ENCODE peak calls at places on chromosome 6, in six cellular contexts. H is left ventricle myocardium inferior, U is colonic mucosa, F is body of pancreas, N is uterus, G is cardiac muscle cell. C is an unnamed sample.

GRCh38 chr6:71248306-71248705 is 40.3 kb upstream of the OGFRL1 start:
- DNase-seq in H (no peak), G (no peak), N (no peak), U (no peak), F (no peak), C (no peak)

GRCh38 chr6:140602843-140603242 is 1228.4 kb upstream of the CITED2 start:
- DNase-seq in N (no peak), U (no peak), G (no peak), H (no peak), F (no peak), C (no peak)

GRCh38 chr6:86969573-86969972 is 32.2 kb downstream of the HTR1E start:
- DNase-seq in F (no peak), N (no peak), H (no peak), G (no peak), U (no peak), C (no peak)

GRCh38 chr6:75094614-75095321 is 111.1 kb downstream of the COL12A1 start:
- DNase-seq in U (no peak), F (no peak), G (no peak), H (no peak), N (no peak), C (no peak)

GRCh38 chr6:31075528-31075927 is 36.8 kb downstream of the C6orf15 start:
- DNase-seq in H (no peak), F (no peak), U (no peak), N (no peak), G (no peak), C (no peak)

GRCh38 chr6:70673601-70674000 is 5.9 kb downstream of the SMAP1 start:
- DNase-seq in G (no peak), F (no peak), H (no peak), N (no peak), U (no peak), C (no peak)

GRCh38 chr6:68069921-68070709 is 565.0 kb upstream of the ADGRB3 start:
- DNase-seq in H (no peak), N (no peak), G (no peak), F (no peak), U (no peak), C (no peak)

GRCh38 chr6:13331516-13332348 is 3.4 kb upstream of the TBC1D7 start:
- DNase-seq in N (no peak), H (no peak), U (no peak), G (peak), F (no peak), C (no peak)

GRCh38 chr6:50831216-50831615 is 12.5 kb downstream of the TFAP2B start:
- DNase-seq in H (no peak), N (no peak), U (no peak), F (no peak), G (no peak), C (no peak)

GRCh38 chr6:49305010-49305409 is 158.0 kb downstream of the MMUT start:
- DNase-seq in N (no peak), U (no peak), F (no peak), G (no peak), H (no peak), C (no peak)

GRCh38 chr6:74677463-74677862 is 528.4 kb downstream of the COL12A1 start:
- DNase-seq in U (no peak), G (no peak), F (no peak), H (no peak), N (no peak), C (no peak)

GRCh38 chr6:123263981-123264380 is 267.9 kb downstream of the CLVS2 start:
- DNase-seq in U (no peak), F (no peak), N (no peak), H (no peak), G (no peak), C (no peak)

GRCh38 chr6:30231067-30231466 is 17.9 kb upstream of the TRIM26 start:
- DNase-seq in N (no peak), F (no peak), H (no peak), G (no peak), U (no peak), C (no peak)

GRCh38 chr6:3244003-3244831 is 14.5 kb upstream of the PSMG4 start:
- DNase-seq in H (no peak), G (no peak), F (no peak), U (no peak), N (no peak), C (no peak)

GRCh38 chr6:39075010-39075738 is 26.6 kb downstream of the GLP1R start:
- DNase-seq in G (no peak), N (no peak), U (no peak), F (no peak), H (no peak), C (peak)

GRCh38 chr6:28943557-28944411 is 20.0 kb upstream of the TRIM27 start:
- DNase-seq in H (peak), N (peak), F (peak), G (peak), U (peak), C (peak)

GRCh38 chr6:4812068-4812467 is 35.9 kb downstream of the CDYL start:
- DNase-seq in H (no peak), U (no peak), F (no peak), N (no peak), G (no peak), C (no peak)

GRCh38 chr6:5208039-5208438 is 52.7 kb downstream of the LYRM4 start:
- DNase-seq in N (peak), G (no peak), U (no peak), F (no peak), H (no peak), C (no peak)

GRCh38 chr6:45609141-45609638 is 231.5 kb upstream of the SUPT3H start:
- DNase-seq in F (no peak), H (no peak), G (no peak), U (no peak), N (no peak), C (no peak)
- H3K27ac ChIP-seq in F (no peak), H (no peak), G (no peak), U (no peak), N (no peak), C (no peak)

DNA sequence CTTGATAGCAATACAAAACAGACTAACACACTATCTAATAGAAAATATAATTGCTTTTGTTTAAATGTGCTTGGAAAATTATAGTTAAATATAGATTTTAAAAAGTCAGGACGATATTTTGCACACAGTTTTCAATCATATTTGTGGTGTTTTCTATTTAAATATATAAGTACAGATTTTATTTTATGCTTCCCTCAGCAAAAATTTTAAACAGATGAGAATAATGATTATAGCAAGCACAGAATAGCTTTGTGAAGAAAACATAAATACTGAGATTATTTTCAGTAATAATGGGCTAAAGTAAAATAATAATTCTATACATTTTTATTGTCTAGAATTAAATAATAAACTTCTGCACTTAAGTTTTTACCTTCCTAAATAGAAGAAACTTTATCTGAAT is 809.4 kb downstream of the PHF3 start:
- DNase-seq in G (no peak), N (no peak), F (no peak), U (no peak), H (no peak), C (no peak)
- H3K27ac ChIP-seq in G (no peak), N (no peak), F (no peak), U (no peak), H (no peak), C (no peak)

DNA sequence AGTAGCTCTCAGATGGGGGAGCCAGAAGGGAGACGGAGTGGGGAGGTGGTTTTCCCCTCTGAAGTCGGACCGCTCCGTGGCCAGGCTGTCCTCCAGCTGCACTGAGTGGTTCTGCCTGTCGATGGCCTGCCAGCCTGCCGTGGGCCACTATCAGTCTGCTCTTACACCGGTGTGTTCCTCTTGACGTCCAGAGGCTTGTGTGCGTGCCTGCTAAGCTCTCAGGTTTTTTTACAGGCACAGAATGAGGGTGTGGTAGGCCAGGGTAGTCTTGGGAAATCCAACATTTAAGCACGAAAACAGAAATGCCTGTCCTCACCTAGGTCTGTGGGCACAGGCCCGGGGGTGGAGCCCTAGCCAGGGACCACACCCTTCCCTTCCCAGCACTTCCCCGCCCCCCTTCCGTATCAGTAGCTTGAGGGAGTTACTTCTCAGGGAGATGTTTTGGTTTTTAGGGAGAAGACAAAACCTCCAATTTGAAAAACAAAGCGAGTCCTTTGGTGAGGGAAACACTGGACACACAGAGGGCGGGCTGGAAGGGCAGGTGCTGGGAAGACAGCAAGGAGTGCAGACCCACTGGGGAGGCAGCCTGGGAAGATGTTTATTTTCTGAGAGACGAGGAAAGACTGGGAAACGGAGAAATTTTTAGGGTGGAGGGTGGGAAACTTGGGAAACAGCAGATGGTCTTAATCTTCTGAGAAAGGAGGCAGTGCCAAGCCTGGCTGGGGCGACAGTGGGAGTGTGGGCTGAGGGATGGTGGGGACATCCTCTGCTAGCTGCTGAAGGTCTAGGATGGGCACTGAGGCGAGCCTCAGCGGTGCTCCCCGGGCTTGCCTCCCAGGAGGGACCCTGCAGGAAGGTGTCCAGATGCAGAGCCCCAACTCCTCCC is 106.5 kb downstream of the LY86 start:
- DNase-seq in N (peak), U (peak), H (peak), G (peak), F (no peak), C (peak)
- H3K27ac ChIP-seq in N (peak), U (peak), H (peak), G (no peak), F (no peak), C (peak)

GRCh38 chr6:11205721-11206120 is 26.7 kb downstream of the NEDD9 start:
- DNase-seq in G (peak), U (no peak), H (no peak), N (no peak), F (no peak), C (no peak)
- H3K27ac ChIP-seq in G (peak), U (no peak), H (peak), N (peak), F (peak), C (no peak)

DNA sequence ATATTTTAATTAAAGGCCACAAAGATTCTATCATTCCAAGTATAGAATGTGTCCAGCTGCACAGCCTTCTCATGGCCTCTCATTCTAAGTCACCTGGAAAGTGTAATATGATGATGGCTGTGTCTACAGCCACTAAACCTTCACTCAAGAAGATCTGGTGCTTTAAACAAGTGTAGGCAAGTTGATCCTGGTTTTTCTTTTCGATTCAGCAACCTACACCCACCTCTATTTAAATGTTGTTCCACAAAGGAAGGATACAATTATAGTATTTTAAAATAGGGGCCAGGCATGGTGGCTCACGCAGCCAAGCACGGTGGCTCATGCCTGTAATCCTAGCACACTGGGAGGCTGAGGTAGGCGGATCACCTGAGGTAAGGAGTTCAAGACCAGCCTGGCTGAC is 25.5 kb upstream of the DST start:
- DNase-seq in U (no peak), F (no peak), N (no peak), G (no peak), H (no peak), C (no peak)
- H3K27ac ChIP-seq in U (no peak), F (no peak), N (no peak), G (no peak), H (peak), C (no peak)

GRCh38 chr6:34370371-34370770 is 22.1 kb downstream of the NUDT3 start:
- DNase-seq in F (no peak), N (no peak), U (no peak), H (no peak), G (no peak), C (no peak)
- H3K27ac ChIP-seq in F (peak), N (no peak), U (no peak), H (peak), G (no peak), C (no peak)

GRCh38 chr6:34340906-34341480 is 51.5 kb downstream of the NUDT3 start:
- DNase-seq in F (no peak), U (no peak), H (no peak), N (no peak), G (no peak), C (no peak)

GRCh38 chr6:34340394-34340793 is 52.1 kb downstream of the NUDT3 start:
- DNase-seq in G (no peak), N (no peak), F (no peak), U (no peak), H (no peak), C (no peak)

GRCh38 chr6:34339432-34339831 is 53.0 kb downstream of the NUDT3 start:
- DNase-seq in N (no peak), H (no peak), F (no peak), G (no peak), U (no peak), C (no peak)

GRCh38 chr6:34338811-34339210 is 53.7 kb downstream of the NUDT3 start:
- DNase-seq in F (no peak), N (no peak), G (no peak), U (no peak), H (no peak), C (no peak)

GRCh38 chr6:34339971-34340370 is 52.5 kb downstream of the NUDT3 start:
- DNase-seq in N (no peak), G (no peak), H (no peak), F (no peak), U (no peak), C (no peak)
- H3K27ac ChIP-seq in N (peak), G (no peak), H (peak), F (no peak), U (no peak), C (peak)

GRCh38 chr6:1089860-1090259 is 222.0 kb upstream of the FOXQ1 start:
- DNase-seq in F (no peak), G (no peak), N (no peak), U (no peak), H (no peak), C (no peak)
- H3K27ac ChIP-seq in F (no peak), G (no peak), N (no peak), U (no peak), H (no peak), C (no peak)

GRCh38 chr6:133807531-133807930 is 81.4 kb upstream of the TCF21 start:
- DNase-seq in U (no peak), G (no peak), F (no peak), H (no peak), N (no peak), C (no peak)
- H3K27ac ChIP-seq in U (no peak), G (no peak), F (no peak), H (no peak), N (no peak), C (no peak)

C was measured in sigmoid colon.